ENCODE peak calls at places on chromosomes 12 and 14, in seven cellular contexts. P is body of pancreas; L is stimulated activated CD4-positive, alpha-beta T cell treated with anti-CD3 and anti-CD28 coated beads, Interleukin-1b, Interleukin-23, amount 100 ng/mL, for 48 hours; I is DMS79; V is uterus; C is ecto neural progenitor cell; K is heart left ventricle. Y is an unnamed sample.

GRCh38 chr12:91432079-91432478 is 249.5 kb upstream of the DCN start:
- DNase-seq in P (no peak), L (no peak), I (no peak), V (no peak), C (no peak), K (no peak), Y (no peak)

GRCh38 chr14:91280129-91280528 is 35.6 kb upstream of the GPR68 start:
- DNase-seq in P (no peak), L (no peak), I (peak; percentile 90), V (no peak), C (no peak), K (no peak), Y (no peak)

GRCh38 chr12:24078318-24078765 is 128.9 kb upstream of the SOX5 start:
- DNase-seq in P (no peak), L (no peak), I (no peak), V (no peak), C (no peak), K (no peak), Y (no peak)

GRCh38 chr12:109544955-109545531 is 28.3 kb downstream of the MMAB start:
- DNase-seq in P (no peak), L (no peak), I (no peak), V (no peak), C (no peak), K (no peak), Y (no peak)

GRCh38 chr12:115947696-115948062 is 329.8 kb downstream of the MED13L start:
- DNase-seq in P (no peak), L (no peak), I (no peak), V (no peak), C (no peak), K (no peak), Y (no peak)

GRCh38 chr12:81077686-81078441 is at the start of gene ACSS3:
- DNase-seq in P (peak; percentile 41), L (no peak), I (peak; percentile 3), V (peak; percentile 56), C (peak; percentile 91), K (peak; percentile 82), Y (peak; percentile 71)

GRCh38 chr14:54206477-54206876 is 190.3 kb upstream of the CDKN3 start:
- DNase-seq in P (no peak), L (no peak), I (peak; percentile 23), V (no peak), C (no peak), K (no peak), Y (no peak)

GRCh38 chr14:55324812-55325211 is 53.6 kb downstream of the FBXO34 start:
- DNase-seq in P (no peak), L (no peak), I (no peak), V (no peak), C (no peak), K (no peak), Y (no peak)

GRCh38 chr12:452667-453210 is 7.0 kb upstream of the B4GALNT3 start:
- DNase-seq in P (peak; percentile 44), L (peak; percentile 84), I (no peak), V (no peak), C (no peak), K (peak; percentile 61), Y (no peak)

GRCh38 chr14:35374273-35374681 is 30.3 kb downstream of the NFKBIA start:
- DNase-seq in P (no peak), L (no peak), I (no peak), V (peak; percentile 75), C (no peak), K (no peak), Y (peak; percentile 86)

GRCh38 chr14:39339003-39339402 is 93.2 kb downstream of the FBXO33 start:
- DNase-seq in P (no peak), L (no peak), I (no peak), V (no peak), C (peak; percentile 53), K (no peak), Y (no peak)

GRCh38 chr14:104246401-104247335 is 108.3 kb downstream of the KIF26A start:
- DNase-seq in P (no peak), L (no peak), I (no peak), V (no peak), C (peak; percentile 32), K (no peak), Y (peak; percentile 5)

GRCh38 chr12:98788396-98788795 is 143.3 kb downstream of the APAF1 start:
- DNase-seq in P (peak; percentile 37), L (no peak), I (no peak), V (no peak), C (no peak), K (no peak), Y (no peak)

GRCh38 chr12:121093487-121093891 is 39.2 kb upstream of the P2RX7 start:
- DNase-seq in P (no peak), L (no peak), I (no peak), V (no peak), C (no peak), K (no peak), Y (no peak)

GRCh38 chr14:22460461-22461195 is 128.4 kb downstream of the DAD1 start:
- DNase-seq in P (no peak), L (no peak), I (no peak), V (no peak), C (no peak), K (no peak), Y (no peak)

GRCh38 chr14:104240426-104241157 is 102.2 kb downstream of the KIF26A start:
- DNase-seq in P (no peak), L (no peak), I (peak; percentile 84), V (no peak), C (no peak), K (no peak), Y (peak; percentile 54)

GRCh38 chr14:73743431-73743931 is 29.3 kb upstream of the PNMA1 start:
- DNase-seq in P (no peak), L (peak; percentile 52), I (no peak), V (no peak), C (no peak), K (peak; percentile 73), Y (no peak)

GRCh38 chr12:50351120-50352043 is 45.0 kb downstream of the FAM186A start:
- DNase-seq in P (peak; percentile 28), L (no peak), I (no peak), V (peak; percentile 23), C (no peak), K (peak; percentile 53), Y (no peak)

GRCh38 chr14:98173291-98173690 is 1098.7 kb downstream of the BCL11B start:
- DNase-seq in P (no peak), L (no peak), I (no peak), V (no peak), C (no peak), K (no peak), Y (no peak)

GRCh38 chr12:24931666-24932405 is 17.1 kb downstream of the BCAT1 start:
- DNase-seq in P (no peak), L (no peak), I (no peak), V (no peak), C (no peak), K (no peak), Y (no peak)

GRCh38 chr12:102955926-102956737 is 1.3 kb upstream of the ASCL1 start:
- DNase-seq in P (no peak), L (no peak), I (peak; percentile 30), V (no peak), C (peak; percentile 78), K (no peak), Y (no peak)

GRCh38 chr14:102784892-102785597 is 7.8 kb downstream of the TRAF3 start:
- DNase-seq in P (no peak), L (no peak), I (no peak), V (no peak), C (no peak), K (no peak), Y (no peak)

GRCh38 chr14:99415496-99416281 is 65.0 kb downstream of the SETD3 start:
- DNase-seq in P (peak; percentile 61), L (peak; percentile 60), I (peak; percentile 78), V (peak; percentile 38), C (no peak), K (no peak), Y (peak; percentile 43)

GRCh38 chr14:102370305-102370809 is 7.6 kb downstream of the TECPR2 start:
- DNase-seq in P (no peak), L (no peak), I (no peak), V (no peak), C (no peak), K (peak; percentile 36), Y (no peak)

GRCh38 chr14:78135450-78135891 is 34.7 kb upstream of the NRXN3 start:
- DNase-seq in P (no peak), L (peak; percentile 3), I (no peak), V (no peak), C (no peak), K (no peak), Y (no peak)

GRCh38 chr12:107398101-107398500 is 287.5 kb upstream of the PWP1 start:
- DNase-seq in P (no peak), L (no peak), I (no peak), V (no peak), C (no peak), K (no peak), Y (no peak)

GRCh38 chr12:76719171-76719631 is 44.7 kb upstream of the ZDHHC17 start:
- DNase-seq in P (no peak), L (no peak), I (no peak), V (no peak), C (no peak), K (no peak), Y (no peak)

GRCh38 chr14:99718031-99718810 is 34.1 kb downstream of the CYP46A1 start:
- DNase-seq in P (no peak), L (no peak), I (peak; percentile 35), V (no peak), C (peak; percentile 41), K (no peak), Y (no peak)

GRCh38 chr12:48883305-48884171 is 17.9 kb upstream of the RND1 start:
- DNase-seq in P (peak; percentile 34), L (no peak), I (no peak), V (no peak), C (peak; percentile 92), K (no peak), Y (no peak)

GRCh38 chr12:18492372-18493025 is 231.2 kb downstream of the PIK3C2G start:
- DNase-seq in P (no peak), L (no peak), I (no peak), V (no peak), C (no peak), K (no peak), Y (no peak)

GRCh38 chr12:26101833-26102232 is 23.0 kb downstream of the BHLHE41 start:
- DNase-seq in P (no peak), L (no peak), I (no peak), V (no peak), C (no peak), K (no peak), Y (no peak)

GRCh38 chr12:40248585-40249297 is 23.9 kb downstream of the LRRK2 start:
- DNase-seq in P (no peak), L (no peak), I (no peak), V (no peak), C (no peak), K (no peak), Y (no peak)

GRCh38 chr12:41604830-41605229 is 416.7 kb downstream of the PDZRN4 start:
- DNase-seq in P (no peak), L (no peak), I (no peak), V (no peak), C (no peak), K (no peak), Y (no peak)

GRCh38 chr12:49637401-49637800 is 14.0 kb downstream of the PRPF40B start:
- DNase-seq in P (no peak), L (no peak), I (no peak), V (no peak), C (no peak), K (no peak), Y (no peak)

GRCh38 chr14:91893659-91894058 is 26.3 kb upstream of the TC2N start:
- DNase-seq in P (no peak), L (peak; percentile 68), I (no peak), V (no peak), C (no peak), K (no peak), Y (no peak)

GRCh38 chr12:77343291-77343690 is 277.9 kb upstream of the E2F7 start:
- DNase-seq in P (no peak), L (no peak), I (no peak), V (no peak), C (no peak), K (no peak), Y (no peak)

GRCh38 chr12:121579981-121580868 is 598 bp downstream of the KDM2B start:
- DNase-seq in P (peak; percentile 76), L (peak; percentile 70), I (peak; percentile 32), V (peak; percentile 79), C (peak; percentile 95), K (peak; percentile 84), Y (peak; percentile 76)